ENCODE peak calls at places on chromosomes 2 and 18, in nine cellular contexts. H is MM.1S, R is HCT116, F is PC-9, M is hepatocyte, Y is GM23248, P is mammary epithelial cell, S is neural progenitor cell, V is astrocyte. A is an unnamed sample. For H4K20me1, the result is how much of the 10 kb centered on the place peaks cover.

GRCh38 chr2:10385933-10386773 is 62.0 kb downstream of the ODC1 start:
- DNase-seq in M (no peak), R (no peak), S (no peak), F (peak), Y (peak), V (peak), H (no peak), P (no peak), A (peak)

GRCh38 chr2:107712857-107713256 is 113.8 kb upstream of the RGPD4 start:
- DNase-seq in V (no peak), Y (no peak), R (no peak), P (no peak), S (no peak), H (peak), M (no peak), F (no peak), A (no peak)

GRCh38 chr2:230225486-230225885 is at the start of gene SP140:
- DNase-seq in Y (no peak), S (no peak), P (no peak), V (no peak), R (no peak), M (no peak), F (no peak), H (peak), A (no peak)

GRCh38 chr2:120251863-120252206 is 817 bp upstream of the RALB start:
- DNase-seq in H (no peak), M (no peak), F (no peak), P (no peak), Y (no peak), S (no peak), R (no peak), V (no peak), A (no peak)

GRCh38 chr2:60882971-60883753 is 1.8 kb downstream of the REL start:
- DNase-seq in H (peak), R (no peak), S (peak), P (peak), F (peak), V (no peak), M (peak), Y (peak), A (peak)

GRCh38 chr2:180670302-180671003 is 310.0 kb upstream of the UBE2E3 start:
- DNase-seq in R (no peak), M (no peak), S (no peak), H (no peak), P (peak), F (no peak), Y (no peak), V (no peak), A (no peak)

GRCh38 chr2:130864830-130865229 is 28.1 kb downstream of the ARHGEF4 start:
- DNase-seq in S (no peak), R (peak), V (peak), P (peak), H (no peak), M (peak), Y (peak), F (peak), A (peak)

GRCh38 chr2:83196225-83196624 is 1262.9 kb downstream of the SUCLG1 start:
- DNase-seq in R (peak), M (peak), H (peak), V (peak), F (no peak), S (peak), P (peak), Y (peak), A (peak)

GRCh38 chr2:66021296-66021695 is 413.6 kb upstream of the MEIS1 start:
- DNase-seq in F (no peak), V (no peak), R (no peak), Y (no peak), H (no peak), M (peak), P (no peak), S (no peak), A (no peak)

GRCh38 chr2:53188846-53189245 is 578.8 kb upstream of the CHAC2 start:
- DNase-seq in S (no peak), R (no peak), Y (no peak), F (no peak), M (no peak), P (no peak), V (no peak), H (no peak), A (peak)

GRCh38 chr18:23982154-23983071 is 32.1 kb upstream of the TTC39C start:
- DNase-seq in Y (peak), R (no peak), P (no peak), F (no peak), S (peak), V (peak), M (peak), H (no peak), A (peak)

GRCh38 chr2:161239416-161240109 is 68.7 kb upstream of the PSMD14 start:
- DNase-seq in H (no peak), M (no peak), Y (no peak), R (no peak), F (no peak), P (no peak), V (no peak), S (peak), A (no peak)

GRCh38 chr2:72669121-72669520 is 156.7 kb downstream of the EXOC6B start:
- DNase-seq in R (no peak), S (no peak), M (no peak), P (peak), V (peak), Y (peak), F (no peak), H (no peak), A (peak)

GRCh38 chr18:21303445-21303844 is 61.4 kb downstream of the GREB1L start:
- DNase-seq in M (no peak), V (no peak), Y (no peak), F (no peak), S (no peak), P (no peak), R (peak), H (no peak), A (no peak)

GRCh38 chr2:27191107-27191829 is 20.6 kb upstream of the ATRAID start:
- DNase-seq in S (peak), M (peak), V (no peak), H (peak), P (peak), Y (peak), R (peak), F (peak), A (peak)

GRCh38 chr2:159713691-159714585 is 1.6 kb downstream of the MARCHF7 start:
- DNase-seq in S (no peak), Y (peak), P (peak), R (no peak), F (no peak), M (no peak), V (peak), H (peak), A (peak)

GRCh38 chr2:45759310-45759851 is 107.9 kb downstream of the PRKCE start:
- DNase-seq in S (no peak), P (no peak), F (no peak), M (peak), H (no peak), Y (peak), V (peak), R (no peak), A (peak)

GRCh38 chr2:151789055-151789834 is 39.0 kb downstream of the ARL5A start:
- DNase-seq in Y (no peak), V (no peak), H (no peak), R (no peak), M (no peak), F (no peak), S (no peak), P (no peak), A (no peak)

GRCh38 chr2:68235090-68235489 is 17.2 kb downstream of the PPP3R1 start:
- DNase-seq in F (no peak), R (no peak), M (no peak), P (peak), S (no peak), V (no peak), Y (no peak), H (no peak), A (no peak)

GRCh38 chr2:95023222-95023597 is 2.3 kb upstream of the MAL start:
- DNase-seq in Y (no peak), F (peak), M (no peak), V (no peak), S (no peak), R (peak), P (peak), H (peak), A (no peak)

GRCh38 chr2:240149943-240150784 is 9.7 kb upstream of the OTOS start:
- DNase-seq in R (peak), M (peak), H (no peak), Y (peak), S (peak), F (peak), P (no peak), V (no peak), A (peak)

GRCh38 chr2:193973781-193974180 is 1683.2 kb upstream of the SLC39A10 start:
- DNase-seq in Y (no peak), S (no peak), R (no peak), M (no peak), P (no peak), V (no peak), F (no peak), H (no peak), A (no peak)

DNA sequence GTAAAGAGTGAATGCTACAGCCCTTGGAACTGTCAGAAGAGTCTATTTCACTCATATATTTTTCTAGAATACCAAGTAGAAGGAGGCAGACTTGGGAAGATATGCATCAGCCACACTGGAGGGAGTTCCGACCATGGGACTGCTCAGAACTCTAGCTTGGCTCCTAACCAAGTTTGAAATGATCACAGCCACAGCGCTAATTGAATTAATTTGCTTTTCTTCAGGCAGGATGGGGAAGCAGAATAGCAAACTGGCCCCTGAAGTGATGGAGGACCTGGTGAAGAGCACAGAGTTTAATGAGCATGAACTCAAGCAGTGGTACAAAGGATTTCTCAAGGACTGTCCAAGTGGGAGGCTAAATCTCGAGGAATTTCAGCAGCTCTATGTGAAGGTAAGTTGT is 51.4 kb downstream of the VSNL1 start:
- DNase-seq in P (no peak), F (no peak), R (no peak), Y (no peak), V (no peak), H (no peak), M (no peak), S (no peak), A (no peak)
- H4K20me1 ChIP-seq in P (under half), F (under half), R (under half), Y (under half), V (under half), H (under half), M (under half), S (under half), A (under half)

GRCh38 chr2:133569416-133569815 is 1.2 kb upstream of the NCKAP5 start:
- DNase-seq in V (no peak), H (no peak), S (no peak), P (no peak), Y (no peak), F (no peak), M (no peak), R (no peak), A (no peak)

GRCh38 chr2:133568172-133568571 is at the start of gene NCKAP5:
- DNase-seq in H (no peak), M (peak), S (peak), P (peak), Y (peak), V (peak), R (no peak), F (no peak), A (peak)

GRCh38 chr2:133570547-133570946 is 2.3 kb upstream of the NCKAP5 start:
- DNase-seq in V (no peak), P (no peak), S (no peak), M (no peak), Y (no peak), H (no peak), R (no peak), F (no peak), A (no peak)

GRCh38 chr2:133568598-133568997 is 335 bp upstream of the NCKAP5 start:
- DNase-seq in P (peak), Y (no peak), S (no peak), F (no peak), H (no peak), M (no peak), R (no peak), V (no peak), A (no peak)

GRCh38 chr2:133566967-133567645 is 1.2 kb downstream of the NCKAP5 start:
- DNase-seq in V (peak), F (no peak), P (peak), M (peak), H (no peak), R (no peak), Y (peak), S (peak), A (peak)
- H3K4me3 ChIP-seq in V (peak), F (no peak), P (no peak), M (no peak), H (no peak), R (no peak), Y (no peak), S (no peak), A (peak)

GRCh38 chr18:62324355-62324828 is 718 bp upstream of the TNFRSF11A start:
- DNase-seq in S (peak), H (no peak), Y (peak), F (no peak), R (no peak), M (no peak), P (no peak), V (no peak), A (no peak)
- TF ChIP-seq EZH2 in S (no peak), H (no peak), Y (no peak), F (no peak), R (no peak), M (no peak), P (no peak), V (peak), A (peak)

DNA sequence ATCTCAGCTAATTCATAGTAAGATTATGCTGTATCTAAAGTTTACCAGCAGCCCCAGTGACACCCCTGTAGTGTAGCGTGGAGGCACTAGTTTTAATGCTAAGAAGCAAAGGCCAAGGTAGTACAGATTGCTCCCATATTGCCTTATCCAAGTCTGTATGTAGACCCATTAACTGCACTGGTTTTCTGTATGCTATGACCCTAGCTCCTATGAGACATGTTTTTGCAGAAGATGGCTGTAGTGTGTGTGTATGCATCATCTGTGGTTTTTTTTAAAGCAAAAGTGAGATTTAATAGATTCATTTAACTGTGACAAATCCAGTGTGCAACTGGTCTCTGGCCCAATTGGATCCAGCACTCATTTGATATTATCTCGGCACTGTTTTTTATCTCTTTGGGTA is 86.5 kb downstream of the HAUS1 start:
- DNase-seq in S (no peak), P (no peak), F (no peak), R (no peak), M (no peak), H (no peak), Y (peak), V (no peak), A (no peak)
- H4K20me1 ChIP-seq in S (under half), P (under half), F (under half), R (under half), M (under half), H (under half), Y (under half), V (half or more), A (under half)

GRCh38 chr2:54555318-54555837 is 99.3 kb downstream of the SPTBN1 start:
- DNase-seq in M (no peak), F (no peak), Y (peak), S (no peak), H (no peak), P (peak), V (no peak), R (no peak), A (no peak)

GRCh38 chr2:54557601-54558187 is 101.6 kb downstream of the SPTBN1 start:
- DNase-seq in S (peak), Y (peak), M (peak), F (peak), V (peak), R (peak), H (peak), P (peak), A (peak)

GRCh38 chr2:54558188-54558975 is 102.3 kb downstream of the SPTBN1 start:
- DNase-seq in V (peak), H (peak), R (peak), Y (peak), M (peak), P (peak), S (peak), F (peak), A (peak)

GRCh38 chr2:54557211-54557600 is 101.1 kb downstream of the SPTBN1 start:
- DNase-seq in Y (no peak), H (no peak), P (no peak), R (no peak), S (no peak), M (no peak), F (no peak), V (no peak), A (no peak)

DNA sequence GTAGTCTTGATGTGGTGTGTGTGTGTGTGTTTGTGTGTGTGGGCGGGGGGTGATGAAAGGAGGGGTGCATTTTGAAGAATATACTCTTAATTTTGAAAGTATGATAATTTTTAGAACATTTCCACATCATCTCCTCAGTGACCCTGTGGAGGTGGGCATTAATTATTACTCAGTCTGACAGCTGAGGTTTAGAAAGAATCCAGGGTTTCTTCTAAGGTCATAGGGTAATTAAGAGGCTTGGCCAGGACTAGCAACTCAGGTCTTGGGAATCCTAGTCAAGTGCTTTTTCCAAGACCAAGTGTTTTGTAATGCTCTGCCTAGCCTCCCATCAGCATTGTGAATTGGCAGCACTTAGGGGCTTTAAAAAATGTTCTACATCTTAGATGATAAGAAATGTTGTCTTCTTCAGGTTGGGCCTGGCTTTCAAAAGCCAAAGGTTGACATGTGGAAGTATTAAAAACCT is 100.6 kb downstream of the SPTBN1 start:
- DNase-seq in H (no peak), R (no peak), S (no peak), M (no peak), V (peak), P (peak), Y (peak), F (no peak), A (peak)
- H3K4me3 ChIP-seq in H (no peak), R (no peak), S (peak), M (no peak), V (no peak), P (no peak), Y (no peak), F (peak), A (no peak)

GRCh38 chr18:26655614-26656400 is 107.5 kb upstream of the KCTD1 start:
- DNase-seq in P (peak), F (peak), V (peak), Y (peak), M (peak), S (peak), R (no peak), H (peak), A (peak)

GRCh38 chr18:26655010-26655613 is 106.8 kb upstream of the KCTD1 start:
- DNase-seq in H (no peak), Y (peak), M (peak), F (no peak), S (no peak), R (no peak), V (peak), P (no peak), A (peak)

GRCh38 chr18:26656401-26656943 is 108.1 kb upstream of the KCTD1 start:
- DNase-seq in F (no peak), H (no peak), S (peak), P (no peak), V (no peak), R (no peak), M (no peak), Y (no peak), A (no peak)

GRCh38 chr18:26656944-26657536 is 108.7 kb upstream of the KCTD1 start:
- DNase-seq in Y (peak), H (peak), P (peak), R (no peak), V (peak), F (peak), S (peak), M (peak), A (peak)

GRCh38 chr18:26657618-26658581 is 109.5 kb upstream of the KCTD1 start:
- DNase-seq in F (no peak), R (no peak), S (no peak), P (no peak), H (no peak), V (no peak), Y (no peak), M (no peak), A (no peak)
- TF ChIP-seq EZH2 in F (no peak), R (no peak), S (no peak), P (peak), H (no peak), V (no peak), Y (no peak), M (no peak), A (no peak)